ENCODE peak calls at places on chromosomes 12 and 14, in seven cellular contexts. I is A549, M is transverse colon, K is thyroid gland, D is ovary, H is stomach, C is vagina. Z is an unnamed sample.

GRCh38 chr14:63727231-63727735 is 582 bp downstream of the SGPP1 start:
- DNase-seq in I (peak), M (peak), K (peak), D (peak), H (peak), C (no peak), Z (peak)

GRCh38 chr14:66746316-66747006 is 238.5 kb downstream of the GPHN start:
- DNase-seq in I (peak), M (no peak), K (no peak), D (no peak), H (no peak), C (no peak), Z (no peak)

GRCh38 chr12:51974646-51975045 is 23.1 kb downstream of the ACVR1B start:
- DNase-seq in I (no peak), M (no peak), K (no peak), D (no peak), H (no peak), C (no peak), Z (no peak)

GRCh38 chr12:113232787-113233585 is 11.7 kb downstream of the TPCN1 start:
- DNase-seq in I (no peak), M (peak), K (peak), D (no peak), H (peak), C (no peak), Z (peak)

GRCh38 chr12:22083167-22083566 is 37.1 kb downstream of the CMAS start:
- DNase-seq in I (no peak), M (no peak), K (no peak), D (no peak), H (no peak), C (no peak), Z (no peak)

GRCh38 chr12:132178801-132179401 is 34.6 kb downstream of the NOC4L start:
- DNase-seq in I (no peak), M (no peak), K (no peak), D (no peak), H (no peak), C (no peak), Z (no peak)

GRCh38 chr12:6872073-6873048 is 742 bp downstream of the SPSB2 start:
- DNase-seq in I (peak), M (peak), K (peak), D (peak), H (peak), C (no peak), Z (peak)

GRCh38 chr12:68515793-68516192 is 94.9 kb upstream of the RAP1B start:
- DNase-seq in I (no peak), M (no peak), K (no peak), D (no peak), H (no peak), C (no peak), Z (no peak)

GRCh38 chr12:108175310-108175709 is 46.2 kb downstream of the WSCD2 start:
- DNase-seq in I (no peak), M (no peak), K (peak), D (no peak), H (no peak), C (no peak), Z (no peak)

GRCh38 chr12:3199551-3200031 is 122.4 kb downstream of the TSPAN9 start:
- DNase-seq in I (no peak), M (no peak), K (peak), D (peak), H (no peak), C (no peak), Z (no peak)

GRCh38 chr12:96416033-96416790 is 16.0 kb upstream of the CDK17 start:
- DNase-seq in I (no peak), M (no peak), K (no peak), D (no peak), H (no peak), C (no peak), Z (no peak)

GRCh38 chr14:100286484-100287191 is 19.6 kb downstream of the SLC25A29 start:
- DNase-seq in I (no peak), M (peak), K (peak), D (peak), H (peak), C (no peak), Z (no peak)

GRCh38 chr14:76773188-76773885 is 12.1 kb downstream of the VASH1 start:
- DNase-seq in I (peak), M (peak), K (peak), D (peak), H (no peak), C (peak), Z (peak)

GRCh38 chr12:12527820-12528296 is 34.8 kb downstream of the DUSP16 start:
- DNase-seq in I (no peak), M (no peak), K (no peak), D (no peak), H (no peak), C (no peak), Z (no peak)

GRCh38 chr12:50732591-50732990 is 31.3 kb upstream of the ATF1 start:
- DNase-seq in I (no peak), M (no peak), K (no peak), D (no peak), H (no peak), C (no peak), Z (no peak)

GRCh38 chr14:104892517-104893434 is 27.7 kb downstream of the CEP170B start:
- DNase-seq in I (no peak), M (peak), K (no peak), D (peak), H (peak), C (no peak), Z (no peak)

GRCh38 chr12:77847665-77848431 is 17.2 kb downstream of the NAV3 start:
- DNase-seq in I (no peak), M (no peak), K (no peak), D (no peak), H (no peak), C (no peak), Z (no peak)

GRCh38 chr12:15494329-15495046 is 172.2 kb downstream of the PTPRO start:
- DNase-seq in I (no peak), M (no peak), K (no peak), D (no peak), H (no peak), C (no peak), Z (no peak)

GRCh38 chr12:111314949-111315539 is 53.9 kb downstream of the PHETA1 start:
- DNase-seq in I (no peak), M (no peak), K (no peak), D (no peak), H (no peak), C (no peak), Z (no peak)

GRCh38 chr12:108914031-108914630 is 34.2 kb downstream of the DAO start:
- DNase-seq in I (no peak), M (no peak), K (peak), D (no peak), H (no peak), C (no peak), Z (no peak)

GRCh38 chr12:109727039-109727723 is 13.6 kb downstream of the FAM222A start:
- DNase-seq in I (no peak), M (no peak), K (no peak), D (no peak), H (peak), C (no peak), Z (no peak)

GRCh38 chr12:29769162-29769820 is 14.5 kb downstream of the TMTC1 start:
- DNase-seq in I (no peak), M (no peak), K (no peak), D (no peak), H (no peak), C (no peak), Z (no peak)

GRCh38 chr14:92759679-92760523 is 11.5 kb upstream of the LGMN start:
- DNase-seq in I (no peak), M (no peak), K (no peak), D (no peak), H (no peak), C (no peak), Z (no peak)

GRCh38 chr14:68806526-68807147 is 13.8 kb upstream of the ZFP36L1 start:
- DNase-seq in I (no peak), M (no peak), K (peak), D (no peak), H (peak), C (peak), Z (peak)

GRCh38 chr14:90846511-90846910 is 30.3 kb upstream of the TTC7B start:
- DNase-seq in I (no peak), M (no peak), K (no peak), D (no peak), H (no peak), C (no peak), Z (no peak)

GRCh38 chr14:60294670-60295069 is 45.6 kb downstream of the PPM1A start:
- DNase-seq in I (no peak), M (no peak), K (no peak), D (no peak), H (no peak), C (no peak), Z (no peak)

GRCh38 chr12:52907092-52907810 is 2.4 kb upstream of the KRT8 start:
- DNase-seq in I (peak), M (peak), K (peak), D (no peak), H (peak), C (no peak), Z (peak)

GRCh38 chr12:83224012-83224411 is 537.3 kb downstream of the TMTC2 start:
- DNase-seq in I (no peak), M (no peak), K (no peak), D (no peak), H (no peak), C (no peak), Z (no peak)

DNA sequence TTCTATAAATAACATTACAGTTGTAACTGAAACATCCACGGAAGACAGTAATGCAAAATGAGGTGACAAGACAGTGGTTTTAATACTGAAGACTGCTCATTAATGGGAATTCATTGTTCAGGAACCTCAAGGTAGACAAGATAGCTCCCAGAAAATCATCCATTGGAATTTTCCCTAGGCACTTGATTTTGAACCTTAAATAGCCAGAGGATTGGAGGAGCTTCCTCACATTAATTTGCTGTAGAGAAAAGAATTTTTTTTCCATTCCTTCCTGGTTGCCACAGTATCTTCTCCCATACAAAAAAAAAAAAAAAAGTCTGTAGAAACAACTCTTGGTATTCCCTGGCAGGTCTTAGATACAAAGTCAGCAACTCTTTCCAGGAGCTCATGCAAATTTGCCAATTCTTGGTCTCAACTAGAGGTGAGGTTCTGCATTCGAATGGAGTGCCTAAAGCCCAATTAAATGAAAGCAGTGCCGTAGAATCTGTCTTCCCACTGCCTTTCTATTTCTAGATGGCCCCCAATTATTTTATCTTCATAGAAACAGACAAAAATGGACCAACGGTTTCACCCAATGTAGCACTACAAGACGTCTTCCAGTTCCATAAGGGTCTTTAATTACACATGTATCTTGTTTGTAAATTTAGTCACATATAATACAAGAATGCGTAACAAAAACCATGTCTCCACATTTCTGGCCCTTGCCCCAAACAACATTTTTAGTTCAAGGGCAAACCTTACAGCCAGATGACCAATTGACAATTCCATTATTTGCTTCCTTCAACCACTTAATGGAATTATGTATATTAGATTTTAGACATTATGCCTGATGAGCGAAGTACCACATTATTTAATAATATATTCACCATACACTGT is 13.5 kb downstream of the SLC38A2 start:
- DNase-seq in I (no peak), M (no peak), K (no peak), D (no peak), H (no peak), C (no peak), Z (no peak)
- TF ChIP-seq POLR2A in I (no peak), M (no peak), K (no peak), D (no peak), H (no peak), C (no peak), Z (no peak)

DNA sequence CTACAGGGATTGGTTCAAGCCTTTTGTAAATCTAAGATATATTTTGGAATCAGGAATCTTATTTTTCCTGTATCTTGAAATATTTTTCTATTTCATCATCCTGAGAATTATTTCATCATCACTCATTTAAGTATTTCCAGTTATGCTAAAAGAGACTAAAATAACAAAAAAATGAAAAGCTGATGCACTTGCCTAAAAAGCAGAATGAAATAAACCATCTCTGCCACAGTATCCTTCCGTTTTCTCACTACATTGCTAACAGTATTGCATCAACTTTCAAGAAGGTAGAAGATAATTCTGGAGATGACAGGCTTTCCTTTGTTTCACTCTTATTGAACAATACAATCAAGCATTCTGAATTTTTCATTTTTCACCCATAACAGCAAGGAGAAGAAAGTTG is 31.1 kb upstream of the EIF5 start:
- DNase-seq in I (no peak), M (no peak), K (no peak), D (no peak), H (no peak), C (no peak), Z (no peak)
- TF ChIP-seq POLR2A in I (no peak), M (no peak), K (no peak), D (no peak), H (no peak), C (no peak), Z (no peak)

DNA sequence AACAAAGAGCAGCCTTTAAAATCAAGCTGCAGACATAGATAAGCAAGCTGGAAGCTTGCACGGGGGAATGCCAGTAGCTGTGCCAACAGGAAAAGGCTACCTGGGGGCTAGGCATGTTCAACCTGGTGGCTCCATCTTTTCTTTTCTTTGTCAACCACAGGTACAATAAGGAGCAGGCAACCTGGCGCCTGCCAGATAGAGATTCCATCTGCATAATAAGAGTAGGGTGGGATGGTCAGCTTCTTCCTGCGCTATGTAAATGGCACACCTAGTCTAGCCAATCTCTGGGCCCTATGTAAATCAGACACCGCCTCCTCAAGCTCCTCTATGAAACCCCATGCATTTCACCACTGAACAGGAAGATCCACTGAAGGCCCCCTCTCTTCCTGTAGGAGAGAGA is 87.4 kb upstream of the PKP2 start:
- DNase-seq in I (no peak), M (no peak), K (no peak), D (no peak), H (no peak), C (no peak), Z (no peak)
- TF ChIP-seq POLR2A in I (no peak), M (no peak), K (no peak), D (no peak), H (no peak), C (no peak), Z (no peak)

DNA sequence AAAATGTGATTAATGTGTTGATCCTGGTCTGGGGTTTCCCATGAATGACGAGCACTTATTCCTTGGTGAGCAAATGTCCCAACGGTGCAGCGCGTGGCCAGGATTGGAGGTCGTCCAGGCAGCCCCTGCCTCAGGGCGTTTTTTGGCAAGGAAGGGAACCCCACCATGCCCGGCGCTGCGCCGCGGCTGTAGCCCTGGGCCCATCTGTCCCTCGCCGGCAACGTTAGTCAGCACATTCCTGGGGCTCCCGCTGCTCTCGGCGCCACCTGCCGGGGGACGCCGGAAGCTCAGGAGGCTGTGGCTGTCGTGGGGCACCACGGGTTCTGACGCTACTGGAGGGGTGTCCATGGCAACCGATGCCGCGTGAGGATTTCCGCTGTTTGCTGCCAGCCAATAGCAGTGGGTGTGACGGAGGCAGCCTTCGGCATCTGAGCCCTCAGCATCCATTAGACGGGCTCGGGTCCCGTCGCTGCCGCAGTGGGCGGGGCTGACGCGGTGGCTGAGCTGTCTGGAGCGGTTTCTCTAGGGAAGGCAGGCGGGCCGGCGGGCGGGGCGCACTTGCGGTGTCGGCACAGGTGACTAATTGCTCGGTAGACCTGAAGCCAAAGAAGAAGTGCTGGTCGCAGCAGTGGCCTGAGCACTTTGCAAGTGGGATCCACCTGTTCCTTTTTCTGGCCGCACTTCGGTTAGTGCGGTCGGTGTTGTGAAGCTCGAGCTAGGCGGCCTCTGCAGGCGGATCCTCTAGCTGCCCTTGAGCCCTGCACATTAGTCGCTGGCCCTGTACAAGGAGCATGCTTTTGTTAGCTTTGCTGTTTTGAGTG is 29.5 kb downstream of the RAB35 start:
- DNase-seq in I (peak), M (peak), K (peak), D (peak), H (peak), C (no peak), Z (peak)
- TF ChIP-seq POLR2A in I (peak), M (no peak), K (peak), D (no peak), H (no peak), C (no peak), Z (no peak)

DNA sequence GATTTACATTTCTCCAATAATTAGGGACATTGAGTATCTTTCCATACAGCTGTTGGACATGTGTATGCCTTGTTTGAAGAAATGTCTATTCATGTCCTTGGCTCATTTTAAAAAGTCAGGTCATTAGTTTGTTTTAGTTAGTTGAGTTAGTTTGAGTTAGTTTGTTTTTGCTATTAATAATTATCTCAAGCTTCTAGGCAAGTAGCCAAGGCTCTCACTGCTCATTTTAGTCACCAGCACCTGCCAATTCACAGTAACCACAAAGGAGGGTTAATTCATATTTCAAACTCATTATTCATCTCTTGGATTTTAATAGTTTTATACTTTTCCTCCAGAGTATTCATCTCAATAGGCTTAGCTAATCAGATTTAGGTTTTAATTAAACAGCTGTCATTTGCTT is 1435.9 kb upstream of the TMEM132C start:
- DNase-seq in I (no peak), M (no peak), K (no peak), D (no peak), H (no peak), C (no peak), Z (no peak)
- TF ChIP-seq POLR2A in I (no peak), M (no peak), K (no peak), D (no peak), H (no peak), C (no peak), Z (no peak)